ENCODE peak calls at places on chromosomes 12 and 14, in four cellular contexts. H is ELR, I is left cardiac atrium, U is tibial nerve. K is an unnamed sample.

GRCh38 chr12:30931222-30931621 is 4.7 kb downstream of the TSPAN11 start:
- DNase-seq in U (no peak), I (no peak), H (no peak), K (no peak)

GRCh38 chr12:53427905-53428594 is 4.4 kb downstream of the AMHR2 start:
- DNase-seq in H (peak), I (no peak), U (no peak), K (no peak)

GRCh38 chr14:101895256-101895655 is 69.1 kb upstream of the DYNC1H1 start:
- DNase-seq in I (no peak), U (no peak), H (no peak), K (no peak)

GRCh38 chr14:89225607-89226006 is 191.4 kb downstream of the FOXN3 start:
- DNase-seq in U (no peak), I (no peak), H (no peak), K (no peak)

GRCh38 chr12:49346659-49347306 is at the start of gene DNAJC22:
- DNase-seq in U (no peak), I (no peak), H (peak), K (no peak)

GRCh38 chr14:36941783-36942521 is 230.5 kb downstream of the SLC25A21 start:
- DNase-seq in U (peak), H (peak), I (peak), K (peak)

GRCh38 chr14:34693228-34693939 is 21.0 kb downstream of the CFL2 start:
- DNase-seq in U (no peak), I (peak), H (no peak), K (no peak)

GRCh38 chr14:92317511-92317910 is 5.5 kb upstream of the SLC24A4 start:
- DNase-seq in U (no peak), H (peak), I (no peak), K (no peak)

GRCh38 chr14:71931492-71932228 is 569 bp upstream of the RGS6 start:
- DNase-seq in H (peak), U (peak), I (peak), K (no peak)

GRCh38 chr12:22527999-22528398 is 16.3 kb downstream of the C2CD5 start:
- DNase-seq in H (peak), U (no peak), I (no peak), K (no peak)

GRCh38 chr12:6951551-6952120 is 480 bp downstream of the PTPN6 start:
- DNase-seq in I (no peak), U (no peak), H (no peak), K (no peak)

GRCh38 chr12:47034661-47035060 is 44.8 kb upstream of the PCED1B start:
- DNase-seq in I (no peak), H (no peak), U (no peak), K (no peak)

GRCh38 chr14:86035882-86036281 is 505.9 kb downstream of the FLRT2 start:
- DNase-seq in I (no peak), H (peak), U (no peak), K (no peak)

GRCh38 chr12:100794441-100795192 is at the start of gene ANO4:
- DNase-seq in H (peak), I (no peak), U (no peak), K (no peak)

GRCh38 chr12:19055589-19055988 is 73.9 kb upstream of the PLEKHA5 start:
- DNase-seq in U (no peak), H (no peak), I (no peak), K (no peak)

GRCh38 chr12:119668315-119668651 is 350 bp downstream of the PRKAB1 start:
- DNase-seq in I (no peak), U (no peak), H (peak), K (no peak)

GRCh38 chr14:105019861-105020814 is 745 bp downstream of the CDCA4 start:
- DNase-seq in U (no peak), H (peak), I (no peak), K (peak)

GRCh38 chr14:85093631-85094330 is 436.2 kb upstream of the FLRT2 start:
- DNase-seq in U (no peak), H (no peak), I (no peak), K (no peak)

GRCh38 chr14:53537421-53538315 is 384.5 kb upstream of the DDHD1 start:
- DNase-seq in H (no peak), I (no peak), U (no peak), K (no peak)

GRCh38 chr14:100802179-100802578 is 23.7 kb upstream of the MEG3 start:
- DNase-seq in U (no peak), H (no peak), I (no peak), K (no peak)

K was measured in omental fat pad.